ENCODE peak calls at places on chromosomes 5 and 9, in seven cellular contexts. J is OCI-LY7, T is body of pancreas, W is PC-3, B is PC-9, M is fibroblast of lung, K is adrenal gland. Y is an unnamed sample.
A peak's percentile ranks its signal among the peaks of the same experiment; 100 is the strongest.

GRCh38 chr5:37812365-37812764 is 27.5 kb downstream of the GDNF start:
- DNase-seq in J (no peak), T (no peak), W (no peak), B (no peak), M (peak; percentile 42), K (no peak), Y (no peak)

GRCh38 chr9:92896037-92896436 is 18.2 kb upstream of the ZNF484 start:
- DNase-seq in J (no peak), T (no peak), W (no peak), B (no peak), M (no peak), K (no peak), Y (no peak)

GRCh38 chr9:97873410-97873809 is 20.4 kb downstream of the FOXE1 start:
- DNase-seq in J (no peak), T (no peak), W (no peak), B (no peak), M (no peak), K (no peak), Y (no peak)

GRCh38 chr9:94903961-94904421 is 177.5 kb downstream of the AOPEP start:
- DNase-seq in J (no peak), T (no peak), W (no peak), B (no peak), M (peak; percentile 77), K (no peak), Y (no peak)

GRCh38 chr5:1474183-1474839 is 29.1 kb upstream of the SLC6A3 start:
- DNase-seq in J (no peak), T (no peak), W (no peak), B (no peak), M (no peak), K (no peak), Y (no peak)

GRCh38 chr5:29016067-29016466 is 1977.7 kb upstream of the CDH9 start:
- DNase-seq in J (no peak), T (no peak), W (peak; percentile 7), B (peak; percentile 32), M (no peak), K (no peak), Y (no peak)

GRCh38 chr9:115121140-115121710 is 3.3 kb upstream of the TNC start:
- DNase-seq in J (no peak), T (no peak), W (peak; percentile 85), B (peak; percentile 93), M (peak; percentile 95), K (no peak), Y (no peak)

GRCh38 chr5:63155310-63155631 is 576.7 kb downstream of the LRRC70 start:
- DNase-seq in J (no peak), T (no peak), W (no peak), B (no peak), M (no peak), K (no peak), Y (no peak)

GRCh38 chr5:164332349-164333196 is 827.2 kb downstream of the MAT2B start:
- DNase-seq in J (no peak), T (no peak), W (no peak), B (no peak), M (no peak), K (no peak), Y (no peak)

GRCh38 chr5:41968153-41968723 is 43.2 kb downstream of the FBXO4 start:
- DNase-seq in J (no peak), T (no peak), W (no peak), B (peak; percentile 30), M (no peak), K (no peak), Y (no peak)

GRCh38 chr9:93654351-93654961 is 78.1 kb downstream of the PHF2 start:
- DNase-seq in J (no peak), T (no peak), W (no peak), B (no peak), M (no peak), K (no peak), Y (no peak)

GRCh38 chr9:19992556-19992955 is 203.7 kb upstream of the SLC24A2 start:
- DNase-seq in J (no peak), T (no peak), W (peak; percentile 52), B (no peak), M (peak; percentile 96), K (no peak), Y (no peak)

GRCh38 chr9:129483467-129484324 is 137.2 kb downstream of the C9orf50 start:
- DNase-seq in J (no peak), T (peak; percentile 92), W (peak; percentile 72), B (peak; percentile 77), M (peak; percentile 90), K (peak; percentile 94), Y (no peak)

GRCh38 chr5:43171926-43172325 is 20.1 kb upstream of the NIM1K start:
- DNase-seq in J (no peak), T (no peak), W (no peak), B (no peak), M (no peak), K (no peak), Y (no peak)

GRCh38 chr5:149804478-149805450 is 74.7 kb downstream of the PPARGC1B start:
- DNase-seq in J (no peak), T (no peak), W (no peak), B (no peak), M (no peak), K (no peak), Y (no peak)

GRCh38 chr5:176773408-176774035 is 36.8 kb upstream of the UNC5A start:
- DNase-seq in J (no peak), T (no peak), W (no peak), B (no peak), M (no peak), K (peak; percentile 3), Y (no peak)

DNA sequence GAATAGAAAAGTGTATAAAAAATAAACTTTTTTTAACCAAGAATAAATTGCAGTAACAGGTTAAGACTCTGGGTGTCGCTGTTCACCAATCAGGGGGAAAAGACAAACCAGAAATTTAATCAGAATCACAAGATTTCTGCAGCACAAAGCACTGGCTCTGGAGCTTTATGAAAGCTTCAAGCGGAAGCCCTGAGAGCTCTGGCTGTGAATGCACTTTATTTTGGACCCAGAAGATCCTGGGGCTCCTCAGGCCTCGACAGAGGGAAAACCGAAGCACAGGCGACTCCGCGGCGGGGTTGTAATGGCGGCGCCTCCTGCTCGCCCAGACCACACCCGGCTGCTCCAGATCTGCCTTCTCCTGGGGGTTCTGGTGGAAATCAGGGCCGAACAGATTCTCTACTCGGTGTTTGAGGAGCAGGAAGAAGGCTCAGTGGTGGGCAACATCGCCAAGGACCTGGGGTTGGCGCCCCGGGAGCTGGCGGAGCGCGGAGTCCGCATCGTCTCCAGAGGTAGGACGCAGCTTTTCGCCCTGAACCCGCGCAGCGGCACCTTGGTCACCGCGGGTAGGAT is at the start of gene PCDHGA4:
- DNase-seq in J (peak; percentile 39), T (no peak), W (no peak), B (no peak), M (no peak), K (no peak), Y (no peak)
- TF ChIP-seq CTCF in J (peak; percentile 98), T (peak; percentile 10), W (peak; percentile 41), B (peak; percentile 60), M (peak; percentile 50), K (no peak), Y (peak; percentile 54)

GRCh38 chr9:7242126-7242525 is 484.4 kb downstream of the KDM4C start:
- DNase-seq in J (no peak), T (no peak), W (no peak), B (no peak), M (no peak), K (no peak), Y (no peak)
- H3K4me1 ChIP-seq in J (no peaks in the 10 kb centered on the region), T (no peaks in the 10 kb centered on the region), W (no peaks in the 10 kb centered on the region), B (no peaks in the 10 kb centered on the region), M (no peaks in the 10 kb centered on the region), K (no peaks in the 10 kb centered on the region), Y (no peaks in the 10 kb centered on the region)

DNA sequence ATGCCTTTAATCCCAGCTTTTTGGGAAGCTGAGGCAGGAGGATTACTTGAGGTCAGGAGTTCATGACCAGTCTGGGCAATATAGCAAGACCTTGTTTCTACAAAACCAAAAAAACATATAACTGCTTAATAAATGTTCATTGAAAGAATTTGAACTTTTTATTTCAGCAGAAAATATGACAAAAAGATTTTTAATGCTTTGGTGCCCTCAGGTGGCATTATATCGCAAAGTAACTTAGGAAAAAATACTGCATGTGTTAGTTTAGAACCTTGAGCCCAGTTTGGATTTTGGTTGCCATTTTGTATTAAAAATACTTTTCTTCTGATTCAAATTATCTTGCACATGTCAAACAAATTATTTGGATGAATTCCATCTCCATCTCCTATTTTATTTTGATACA is 103.2 kb downstream of the GPBP1 start:
- DNase-seq in J (peak; percentile 36), T (no peak), W (peak; percentile 50), B (no peak), M (peak; percentile 15), K (no peak), Y (no peak)
- TF ChIP-seq CTCF in J (peak; percentile 77), T (no peak), W (peak; percentile 55), B (peak; percentile 65), M (peak; percentile 16), K (peak; percentile 11), Y (peak; percentile 53)

GRCh38 chr9:133131506-133131905 is 10.5 kb upstream of the RALGDS start:
- DNase-seq in J (no peak), T (no peak), W (no peak), B (peak; percentile 9), M (no peak), K (peak; percentile 77), Y (no peak)
- H3K4me1 ChIP-seq in J (peaks cover 24% of the 10 kb centered on the region), T (peaks cover 76% of the 10 kb centered on the region), W (peaks cover 31% of the 10 kb centered on the region), B (peaks cover 67% of the 10 kb centered on the region), M (peaks cover 34% of the 10 kb centered on the region), K (peaks cover 40% of the 10 kb centered on the region), Y (peaks cover 42% of the 10 kb centered on the region)

DNA sequence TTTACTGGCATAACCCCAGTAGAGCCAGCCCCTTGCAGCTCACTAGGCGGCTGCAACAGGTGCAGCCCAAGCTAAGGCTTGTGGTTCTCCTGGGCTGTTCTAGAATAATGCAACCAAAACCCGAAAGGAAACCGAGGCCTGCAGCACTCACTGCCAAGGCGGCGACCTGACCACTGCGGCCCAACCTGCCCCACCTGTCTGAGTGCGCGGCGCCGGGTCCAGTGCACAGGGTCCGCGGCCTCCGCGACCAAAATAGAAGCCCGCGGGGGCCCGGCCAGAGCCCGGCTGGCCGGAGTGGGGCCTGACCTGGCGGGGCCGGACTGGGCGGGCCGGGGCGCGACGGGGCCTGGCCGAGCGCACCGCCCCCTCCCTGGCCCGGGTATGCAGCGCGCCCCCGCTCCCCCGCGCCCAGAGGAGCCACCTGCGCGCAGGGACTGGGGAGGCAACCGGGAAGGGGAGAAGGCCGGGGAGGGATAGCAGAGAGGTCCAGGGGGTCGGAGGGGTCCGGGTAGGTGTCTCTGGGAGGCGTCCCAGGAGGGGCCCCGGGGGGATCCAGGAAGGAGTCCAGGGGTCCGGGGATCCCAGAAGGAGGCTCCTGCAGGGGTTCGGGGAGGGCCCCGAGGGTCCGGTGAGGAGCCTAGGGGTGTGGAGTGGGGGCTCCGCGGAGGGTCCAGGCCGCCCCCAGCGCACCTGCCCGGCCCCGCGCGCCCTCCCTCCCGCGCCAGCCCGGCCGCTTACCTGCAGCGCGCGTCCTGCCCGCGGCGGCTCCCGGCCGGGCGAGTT is 541 bp downstream of the SEMA4D start:
- DNase-seq in J (peak; percentile 64), T (no peak), W (no peak), B (no peak), M (no peak), K (no peak), Y (no peak)
- TF ChIP-seq CTCF in J (no peak), T (no peak), W (no peak), B (no peak), M (no peak), K (no peak), Y (no peak)

GRCh38 chr5:26813235-26813634 is 225.2 kb downstream of the CDH9 start:
- DNase-seq in J (no peak), T (no peak), W (no peak), B (no peak), M (no peak), K (no peak), Y (no peak)
- H3K4me1 ChIP-seq in J (no peaks in the 10 kb centered on the region), T (no peaks in the 10 kb centered on the region), W (no peaks in the 10 kb centered on the region), B (no peaks in the 10 kb centered on the region), M (no peaks in the 10 kb centered on the region), K (no peaks in the 10 kb centered on the region), Y (no peaks in the 10 kb centered on the region)

Y was measured in Panc1.